ENCODE peak calls at places on chromosomes 16 and 17, in five cellular contexts. C, V, U, K and S are unnamed samples.

GRCh38 chr17:47789611-47790520 is 31.7 kb downstream of the OSBPL7 start:
- DNase-seq in C (peak), V (peak), U (peak), K (peak), S (peak)

GRCh38 chr17:16190703-16191360 is 24.5 kb downstream of the NCOR1 start:
- DNase-seq in C (no peak), V (no peak), U (no peak), K (no peak), S (no peak)

GRCh38 chr16:11396241-11397048 is 51.2 kb downstream of the RMI2 start:
- DNase-seq in C (peak), V (peak), U (peak), K (peak), S (peak)

GRCh38 chr16:88446736-88447135 is 6.3 kb upstream of the ZFPM1 start:
- DNase-seq in C (no peak), V (no peak), U (no peak), K (no peak), S (no peak)

GRCh38 chr17:60792250-60792898 is 114.7 kb downstream of the BCAS3 start:
- DNase-seq in C (no peak), V (peak), U (no peak), K (no peak), S (no peak)

GRCh38 chr17:6940186-6940649 is 55.6 kb upstream of the ALOX12 start:
- DNase-seq in C (no peak), V (no peak), U (no peak), K (no peak), S (no peak)

GRCh38 chr16:4176794-4177438 is 60.7 kb upstream of the ADCY9 start:
- DNase-seq in C (no peak), V (no peak), U (no peak), K (no peak), S (no peak)

GRCh38 chr17:39235555-39236221 is 9.9 kb upstream of the STAC2 start:
- DNase-seq in C (peak), V (no peak), U (no peak), K (peak), S (no peak)

GRCh38 chr16:23061669-23062068 is 87.6 kb downstream of the USP31 start:
- DNase-seq in C (no peak), V (no peak), U (no peak), K (no peak), S (no peak)

GRCh38 chr16:4091638-4092037 is 24.6 kb downstream of the ADCY9 start:
- DNase-seq in C (no peak), V (no peak), U (no peak), K (no peak), S (no peak)

GRCh38 chr17:58308173-58308984 is 20.2 kb downstream of the TSPOAP1 start:
- DNase-seq in C (no peak), V (no peak), U (peak), K (peak), S (no peak)

GRCh38 chr17:49464049-49464448 is 31.0 kb upstream of the NGFR start:
- DNase-seq in C (no peak), V (no peak), U (no peak), K (no peak), S (no peak)

GRCh38 chr17:32772453-32773025 is 104.4 kb downstream of the MYO1D start:
- DNase-seq in C (no peak), V (no peak), U (no peak), K (no peak), S (no peak)

GRCh38 chr17:42673885-42674754 is 2.7 kb downstream of the PLEKHH3 start:
- DNase-seq in C (no peak), V (peak), U (no peak), K (peak), S (no peak)

GRCh38 chr17:9427460-9428315 is 147.9 kb downstream of the STX8 start:
- DNase-seq in C (no peak), V (no peak), U (peak), K (no peak), S (no peak)

GRCh38 chr17:78346605-78347250 is 13.1 kb downstream of the SOCS3 start:
- DNase-seq in C (no peak), V (no peak), U (no peak), K (peak), S (no peak)

GRCh38 chr16:53085539-53086450 is 31.0 kb downstream of the CHD9 start:
- DNase-seq in C (no peak), V (no peak), U (no peak), K (no peak), S (no peak)

GRCh38 chr17:68701046-68701445 is 99.9 kb upstream of the FAM20A start:
- DNase-seq in C (no peak), V (no peak), U (no peak), K (no peak), S (no peak)

GRCh38 chr16:84754353-84754856 is 54.6 kb downstream of the USP10 start:
- DNase-seq in C (peak), V (no peak), U (no peak), K (peak), S (peak)

GRCh38 chr16:17368951-17369350 is 101.8 kb downstream of the XYLT1 start:
- DNase-seq in C (peak), V (no peak), U (no peak), K (no peak), S (no peak)

GRCh38 chr16:69561901-69562300 is 3.9 kb upstream of the NFAT5 start:
- DNase-seq in C (no peak), V (no peak), U (no peak), K (no peak), S (no peak)

GRCh38 chr16:58419241-58420012 is 27.2 kb downstream of the GINS3 start:
- DNase-seq in C (no peak), V (no peak), U (no peak), K (peak), S (no peak)

GRCh38 chr17:57288034-57288752 is 31.9 kb downstream of the MSI2 start:
- DNase-seq in C (no peak), V (no peak), U (no peak), K (no peak), S (no peak)

GRCh38 chr16:11155284-11155806 is 100.7 kb downstream of the SOCS1 start:
- DNase-seq in C (no peak), V (peak), U (no peak), K (no peak), S (no peak)

GRCh38 chr17:75006653-75007052 is 5.8 kb upstream of the MRPL58 start:
- DNase-seq in C (no peak), V (no peak), U (no peak), K (no peak), S (no peak)

GRCh38 chr17:57045868-57046671 is 39.0 kb upstream of the AKAP1 start:
- DNase-seq in C (peak), V (peak), U (no peak), K (peak), S (no peak)

GRCh38 chr16:2326191-2326590 is 14.3 kb downstream of the ABCA3 start:
- DNase-seq in C (no peak), V (no peak), U (peak), K (no peak), S (no peak)

GRCh38 chr17:15930426-15930825 is 14.5 kb upstream of the ADORA2B start:
- DNase-seq in C (no peak), V (no peak), U (no peak), K (no peak), S (no peak)

GRCh38 chr17:44826123-44826790 is 3.8 kb downstream of the GJC1 start:
- DNase-seq in C (no peak), V (no peak), U (no peak), K (no peak), S (no peak)

GRCh38 chr17:36746654-36747053 is 145.3 kb downstream of the MRM1 start:
- DNase-seq in C (no peak), V (no peak), U (no peak), K (no peak), S (no peak)

GRCh38 chr17:44648963-44649362 is 7.3 kb upstream of the MEIOC start:
- DNase-seq in C (no peak), V (no peak), U (no peak), K (no peak), S (no peak)

GRCh38 chr16:86338403-86339115 is 171.8 kb upstream of the FOXF1 start:
- DNase-seq in C (no peak), V (peak), U (no peak), K (no peak), S (no peak)

GRCh38 chr17:75639771-75640555 is 6.7 kb downstream of the SMIM5 start:
- DNase-seq in C (no peak), V (no peak), U (peak), K (no peak), S (no peak)

GRCh38 chr16:24950275-24950674 is 64.9 kb downstream of the ARHGAP17 start:
- DNase-seq in C (no peak), V (no peak), U (no peak), K (no peak), S (no peak)

GRCh38 chr17:74981979-74982662 is 5.3 kb upstream of the CDR2L start:
- DNase-seq in C (peak), V (peak), U (peak), K (peak), S (peak)

GRCh38 chr17:38403491-38403890 is 24.8 kb upstream of the ARHGAP23 start:
- DNase-seq in C (no peak), V (no peak), U (no peak), K (peak), S (no peak)

GRCh38 chr16:24075929-24076716 is 180.0 kb upstream of the CACNG3 start:
- DNase-seq in C (no peak), V (no peak), U (no peak), K (peak), S (no peak)

GRCh38 chr17:57881783-57882291 is 32.0 kb upstream of the MRPS23 start:
- DNase-seq in C (no peak), V (no peak), U (no peak), K (no peak), S (no peak)

GRCh38 chr16:66923866-66924265 is 1.5 kb downstream of the RRAD start:
- DNase-seq in C (no peak), V (no peak), U (no peak), K (no peak), S (no peak)

GRCh38 chr17:80941743-80942211 is 49.9 kb upstream of the CHMP6 start:
- DNase-seq in C (no peak), V (peak), U (no peak), K (no peak), S (no peak)
- H3K27ac ChIP-seq in C (no peak), V (no peak), U (peak), K (no peak), S (peak)

GRCh38 chr17:19554393-19554792 is 20.7 kb downstream of the SLC47A1 start:
- DNase-seq in C (no peak), V (no peak), U (no peak), K (no peak), S (no peak)
- H3K27ac ChIP-seq in C (no peak), V (no peak), U (no peak), K (no peak), S (no peak)

DNA sequence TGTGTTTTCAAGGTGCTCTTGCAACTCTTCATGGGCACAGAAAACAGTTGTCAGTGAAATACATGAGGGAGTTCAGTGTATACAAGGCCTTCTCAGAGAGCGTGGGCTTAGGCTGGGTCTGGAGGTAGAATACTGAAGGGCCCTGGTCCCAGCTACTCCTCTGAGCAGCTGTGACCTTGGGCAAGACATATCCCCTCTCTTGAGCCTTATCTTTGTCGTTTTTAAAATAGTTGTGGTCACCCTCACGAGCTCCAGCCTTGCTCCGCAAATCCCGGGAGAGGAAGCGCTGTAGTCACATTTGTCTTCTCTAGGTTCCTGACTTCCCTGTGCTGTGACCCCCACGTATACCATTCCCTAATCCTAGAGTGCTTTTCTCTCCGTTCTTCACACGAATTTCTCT is 3.6 kb downstream of the ZNRF1 start:
- DNase-seq in C (no peak), V (no peak), U (no peak), K (no peak), S (no peak)
- H3K27ac ChIP-seq in C (no peak), V (no peak), U (no peak), K (peak), S (no peak)

DNA sequence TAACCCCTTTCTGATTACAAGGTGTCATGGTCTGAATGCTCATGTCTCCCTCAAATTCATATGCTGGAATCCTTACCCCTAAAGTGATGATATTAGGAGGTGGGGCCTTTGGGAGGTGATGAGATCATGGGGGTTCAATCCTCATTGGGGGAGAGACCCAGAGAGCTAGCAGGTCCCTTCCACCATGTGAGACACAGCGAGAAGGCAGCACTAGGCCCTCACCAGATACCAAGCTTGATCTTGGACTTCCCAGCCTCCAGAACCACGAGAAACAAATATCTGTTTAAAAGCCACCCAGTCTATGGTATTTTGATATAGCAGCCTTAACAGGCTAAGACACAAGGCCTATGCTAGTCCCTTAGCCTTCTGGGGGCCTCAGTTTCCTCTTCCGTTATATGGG is 45.9 kb downstream of the MYH11 start:
- DNase-seq in C (no peak), V (peak), U (no peak), K (no peak), S (no peak)
- H3K27ac ChIP-seq in C (no peak), V (peak), U (peak), K (no peak), S (no peak)

DNA sequence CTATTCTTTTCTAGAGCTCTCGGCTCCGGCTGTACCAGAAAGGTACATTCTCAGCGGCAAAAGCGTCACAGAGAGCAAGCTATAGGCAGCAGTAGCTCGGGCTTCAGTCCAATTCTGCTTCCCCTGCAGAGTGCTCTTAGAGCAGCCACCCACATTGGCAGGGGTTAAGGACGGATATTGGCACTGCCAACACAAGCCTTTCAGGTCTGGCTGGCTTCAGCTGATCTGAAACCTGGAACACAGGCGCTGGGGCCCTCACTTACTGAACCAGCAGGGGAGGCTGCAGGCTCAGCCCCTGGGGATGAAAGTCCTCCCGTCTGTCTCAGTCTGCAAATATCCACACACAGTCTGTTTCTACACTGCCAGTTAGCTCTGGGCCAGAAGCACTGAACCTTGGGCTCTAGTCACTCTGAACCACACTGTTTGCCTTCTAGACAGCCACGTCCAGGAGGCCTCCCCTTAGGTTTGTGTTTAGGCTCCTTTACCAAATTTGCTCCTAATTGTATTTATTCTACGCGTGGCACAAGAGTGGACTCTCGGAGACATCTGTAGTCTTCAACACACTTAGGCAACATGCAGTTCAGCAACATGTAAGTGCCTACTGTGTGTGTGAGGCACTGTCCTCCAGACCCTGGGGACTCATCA is 40.1 kb downstream of the HIC1 start:
- DNase-seq in C (no peak), V (peak), U (peak), K (peak), S (no peak)
- H3K27ac ChIP-seq in C (no peak), V (no peak), U (peak), K (peak), S (peak)

GRCh38 chr16:83137326-83137770 is 510.6 kb downstream of the CDH13 start:
- DNase-seq in C (peak), V (no peak), U (no peak), K (no peak), S (no peak)
- H3K27ac ChIP-seq in C (no peak), V (no peak), U (no peak), K (no peak), S (no peak)

GRCh38 chr17:82332669-82333278 is 792 bp downstream of the SECTM1 start:
- DNase-seq in C (no peak), V (no peak), U (no peak), K (peak), S (no peak)
- H3K27ac ChIP-seq in C (peak), V (no peak), U (peak), K (no peak), S (no peak)

DNA sequence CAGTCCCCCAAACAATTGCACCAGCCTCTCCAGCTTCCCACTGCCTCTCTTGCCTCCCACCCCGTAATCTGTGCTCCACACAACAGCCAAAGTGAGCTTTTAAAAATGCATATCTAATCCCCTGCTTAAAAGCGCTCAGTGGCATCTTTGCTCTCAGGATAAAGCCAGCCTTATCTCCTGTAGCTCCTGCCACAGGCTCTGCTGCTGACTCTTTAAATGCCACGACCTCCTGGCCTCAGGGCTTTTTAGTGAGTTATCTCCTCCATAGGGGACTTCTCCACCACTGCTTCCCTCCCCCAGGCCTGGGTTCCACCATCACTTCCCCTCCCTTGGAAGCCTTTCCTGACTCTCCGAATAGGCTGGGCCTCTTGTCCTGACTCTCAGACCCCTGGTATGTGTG is 98.6 kb downstream of the GNAO1 start:
- DNase-seq in C (no peak), V (no peak), U (no peak), K (no peak), S (no peak)
- H3K27ac ChIP-seq in C (no peak), V (no peak), U (no peak), K (no peak), S (no peak)